ENCODE peak calls at places on chromosomes 5 and 9, in six cellular contexts. U is SK-N-MC, R is sigmoid colon, X is spleen, K is transverse colon, M is HCT116. L is an unnamed sample. For H3K36me3, the result is how much of the 10 kb centered on the place peaks cover.

GRCh38 chr9:136426787-136427186 is 12.9 kb downstream of the INPP5E start:
- DNase-seq in R (no peak), K (no peak), U (no peak), X (no peak), M (no peak), L (no peak)

GRCh38 chr5:116509483-116510244 is 65.0 kb downstream of the SEMA6A start:
- DNase-seq in K (no peak), U (no peak), R (no peak), X (no peak), M (no peak), L (no peak)

GRCh38 chr9:75743855-75744254 is 146.6 kb upstream of the PCSK5 start:
- DNase-seq in K (no peak), R (no peak), M (no peak), U (no peak), X (no peak), L (no peak)

GRCh38 chr5:157602505-157602904 is 26.9 kb upstream of the ADAM19 start:
- DNase-seq in R (no peak), U (no peak), K (no peak), X (no peak), M (no peak), L (no peak)

GRCh38 chr9:69421908-69422801 is 97.1 kb downstream of the ENTREP1 start:
- DNase-seq in K (peak), R (peak), U (no peak), M (peak), X (no peak), L (peak)

GRCh38 chr5:15566789-15567188 is 66.8 kb downstream of the FBXL7 start:
- DNase-seq in R (no peak), M (no peak), K (no peak), X (no peak), U (no peak), L (no peak)

GRCh38 chr5:174020928-174021304 is 24.6 kb upstream of the NSG2 start:
- DNase-seq in K (no peak), U (no peak), X (no peak), M (no peak), R (no peak), L (no peak)

GRCh38 chr9:81382281-81382680 is 307.1 kb downstream of the TLE1 start:
- DNase-seq in U (no peak), K (no peak), X (no peak), M (no peak), R (no peak), L (no peak)

GRCh38 chr9:90009447-90009846 is 404.6 kb downstream of the GADD45G start:
- DNase-seq in X (peak), K (no peak), M (no peak), U (no peak), R (no peak), L (peak)

GRCh38 chr5:13412040-13412595 is 532.4 kb downstream of the DNAH5 start:
- DNase-seq in X (no peak), R (no peak), K (no peak), M (no peak), U (no peak), L (no peak)

GRCh38 chr5:118918232-118918631 is 70.1 kb downstream of the DTWD2 start:
- DNase-seq in U (no peak), X (no peak), K (no peak), M (no peak), R (no peak), L (no peak)

GRCh38 chr9:3413984-3414383 is 111.8 kb downstream of the RFX3 start:
- DNase-seq in U (no peak), M (no peak), X (no peak), R (no peak), K (no peak), L (no peak)

GRCh38 chr5:117405197-117405596 is 830.6 kb upstream of the SEMA6A start:
- DNase-seq in K (no peak), M (no peak), R (no peak), U (no peak), X (no peak), L (no peak)

GRCh38 chr5:169548315-169548714 is 35.3 kb upstream of the SPDL1 start:
- DNase-seq in K (no peak), X (no peak), M (no peak), U (no peak), R (no peak), L (no peak)

GRCh38 chr5:1540166-1540565 is 16.4 kb upstream of the LPCAT1 start:
- DNase-seq in X (peak), M (no peak), K (no peak), R (peak), U (no peak), L (no peak)
- H3K27ac ChIP-seq in X (no peak), M (peak), K (no peak), R (no peak), U (no peak), L (no peak)

DNA sequence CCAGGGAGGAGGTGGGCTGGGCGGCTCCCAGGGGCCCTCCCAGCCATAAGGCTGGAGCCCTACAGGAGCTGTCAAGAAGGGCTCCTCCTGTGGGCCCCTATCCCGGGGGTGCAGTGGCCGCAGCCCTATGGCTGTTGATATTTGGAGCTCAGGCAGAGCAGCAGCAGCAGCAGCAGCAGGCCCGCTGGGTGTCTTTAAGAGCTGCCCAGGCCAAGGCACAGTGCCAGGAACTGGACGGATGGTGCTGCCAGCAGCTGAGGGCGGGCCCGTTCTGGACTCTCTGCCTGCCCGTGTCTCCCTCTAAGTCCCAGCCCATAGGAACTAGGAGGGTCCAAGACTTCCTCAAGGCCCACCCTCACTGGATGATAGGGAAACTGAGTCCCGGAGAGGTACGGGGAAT is 3.6 kb downstream of the AK1 start:
- DNase-seq in M (no peak), U (no peak), K (peak), X (no peak), R (peak), L (peak)
- TF ChIP-seq POLR2AphosphoS5 in M (no peak), U (no peak), K (no peak), X (peak), R (no peak), L (no peak)

DNA sequence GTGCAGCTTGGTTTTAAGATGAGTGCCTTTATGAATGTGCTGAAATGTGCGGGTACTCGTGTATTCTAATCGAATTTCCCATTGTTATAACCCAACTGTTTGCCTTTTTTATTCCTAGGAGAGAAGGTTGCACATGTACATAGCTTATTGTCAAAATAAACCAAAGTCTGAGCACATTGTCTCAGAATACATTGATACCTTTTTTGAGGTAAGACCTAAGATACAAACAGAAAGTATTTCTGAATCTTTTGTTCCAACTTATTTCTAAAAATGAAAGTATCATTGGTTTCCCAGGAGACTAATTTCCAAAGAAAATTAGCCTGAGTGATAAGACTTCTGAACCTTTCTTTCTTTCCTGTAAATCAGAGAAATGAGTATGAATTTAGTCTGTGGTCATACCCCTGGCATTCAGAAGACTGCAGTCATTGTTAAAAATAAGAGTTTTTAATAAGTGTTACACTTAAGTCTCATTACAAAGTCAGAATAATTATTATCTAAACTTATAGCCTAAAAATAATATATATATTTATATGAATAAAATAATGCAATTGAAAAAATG is 102.4 kb upstream of the OTULINL start:
- DNase-seq in X (no peak), M (no peak), R (no peak), K (no peak), U (no peak), L (no peak)
- H3K36me3 ChIP-seq in X (half or more), M (under half), R (half or more), K (half or more), U (under half), L (half or more)

GRCh38 chr5:120703923-120704445 is 239.9 kb downstream of the PRR16 start:
- DNase-seq in U (no peak), M (no peak), R (no peak), X (no peak), K (no peak), L (no peak)
- H3K27ac ChIP-seq in U (no peak), M (no peak), R (no peak), X (no peak), K (no peak), L (no peak)

DNA sequence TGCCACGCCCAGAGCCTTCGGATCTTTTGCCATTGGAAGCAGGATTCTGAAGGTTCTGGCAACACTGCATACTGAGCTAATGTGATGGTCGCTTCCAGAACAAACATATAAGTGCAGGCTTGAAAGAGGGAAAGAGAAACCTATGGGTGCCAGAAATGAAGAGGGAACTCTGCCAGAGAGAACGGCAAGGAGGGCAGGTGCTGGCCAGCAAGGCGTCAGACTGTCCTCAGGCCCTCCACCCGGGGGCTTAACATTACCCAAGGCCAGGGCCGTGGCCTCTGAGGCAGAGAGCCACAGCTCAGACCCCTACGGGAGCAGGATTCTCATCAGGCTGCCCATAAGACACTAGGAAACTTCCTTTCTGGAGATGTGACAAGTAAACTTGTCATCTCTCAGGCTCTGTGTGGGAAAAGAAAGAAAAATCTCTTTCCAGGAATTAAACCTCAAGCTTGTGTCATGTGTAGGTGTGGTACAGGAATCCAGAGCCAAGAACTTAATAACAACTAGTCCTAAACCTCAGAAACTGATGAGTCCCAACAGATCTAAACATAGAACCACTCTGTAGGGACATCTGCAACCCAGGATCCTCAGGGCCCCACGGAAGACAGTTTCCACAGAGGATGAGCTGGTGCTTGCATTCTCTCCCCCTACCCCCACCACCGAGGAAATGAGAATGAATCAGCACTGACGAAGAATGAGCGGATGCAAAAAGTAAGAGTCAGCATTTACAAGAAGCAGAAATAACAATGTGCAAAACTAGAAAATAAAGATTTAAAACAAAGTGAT is 74.2 kb downstream of the DCP2 start:
- DNase-seq in K (no peak), X (no peak), R (no peak), M (no peak), U (no peak), L (no peak)
- TF ChIP-seq POLR2AphosphoS5 in K (no peak), X (no peak), R (no peak), M (no peak), U (no peak), L (no peak)

GRCh38 chr5:134845335-134845851 is 375 bp upstream of the C5orf24 start:
- DNase-seq in K (peak), U (no peak), X (no peak), M (no peak), R (no peak), L (no peak)
- H3K36me3 ChIP-seq in K (under half), U (under half), X (under half), M (under half), R (under half), L (under half)

GRCh38 chr5:66981266-66981665 is 215.3 kb downstream of the CD180 start:
- DNase-seq in U (no peak), K (no peak), X (no peak), M (no peak), R (no peak), L (no peak)
- H3K27ac ChIP-seq in U (no peak), K (peak), X (no peak), M (no peak), R (peak), L (peak)

GRCh38 chr9:120860083-120860482 is 16.9 kb downstream of the PHF19 start:
- DNase-seq in R (no peak), M (no peak), U (no peak), X (no peak), K (no peak), L (no peak)
- TF ChIP-seq POLR2AphosphoS5 in R (no peak), M (no peak), U (no peak), X (no peak), K (no peak), L (no peak)

GRCh38 chr9:16450043-16450442 is 420.4 kb downstream of the BNC2 start:
- DNase-seq in R (no peak), X (no peak), M (no peak), K (no peak), U (no peak), L (no peak)
- H3K36me3 ChIP-seq in R (under half), X (under half), M (under half), K (under half), U (under half), L (under half)

L was measured in upper lobe of left lung.